ENCODE peak calls at places on chromosome 4, in seven cellular contexts. J is NCI-H460; N is activated T-cell treated with anti-CD3 and anti-CD28 coated beads for 1 hour; R is adrenal gland; U is stimulated activated CD4-positive, alpha-beta T cell treated with anti-CD3 and anti-CD28 coated beads, Interleukin-4, amount 100 ng/mL, for 24 hours; A is NCI-H1105 treated with DMSO at 0.1 percent for 48 hours; I is LoVo. V is an unnamed sample.
A peak's percentile ranks its signal among the peaks of the same experiment; 100 is the strongest.

GRCh38 chr4:84573738-84574720 is 8.9 kb upstream of the CDS1 start:
- DNase-seq in R (no peak), I (no peak), J (no peak), U (peak; percentile 14), A (no peak), N (no peak), V (no peak)

GRCh38 chr4:183483997-183484396 is 20.9 kb upstream of the ING2 start:
- DNase-seq in R (no peak), J (no peak), N (no peak), U (no peak), A (no peak), I (no peak), V (peak; percentile 27)

GRCh38 chr4:5631352-5632042 is 76.9 kb downstream of the EVC2 start:
- DNase-seq in A (no peak), U (no peak), N (no peak), R (no peak), I (no peak), J (no peak), V (no peak)

GRCh38 chr4:26596843-26597242 is 13.0 kb downstream of the TBC1D19 start:
- DNase-seq in J (no peak), U (no peak), A (no peak), N (no peak), R (no peak), I (no peak), V (peak; percentile 17)

GRCh38 chr4:27357283-27357682 is 496.6 kb downstream of the STIM2 start:
- DNase-seq in U (no peak), I (peak; percentile 8), A (no peak), R (no peak), J (peak; percentile 5), N (no peak), V (no peak)

GRCh38 chr4:186740822-186741221 is 17.2 kb upstream of the FAT1 start:
- DNase-seq in I (no peak), N (no peak), J (no peak), R (no peak), A (no peak), U (no peak), V (peak; percentile 61)

GRCh38 chr4:109278594-109279031 is 23.8 kb downstream of the COL25A1 start:
- DNase-seq in N (no peak), U (no peak), R (no peak), I (no peak), A (no peak), J (no peak), V (no peak)

GRCh38 chr4:91288702-91289311 is 1015.0 kb upstream of the GRID2 start:
- DNase-seq in I (no peak), N (no peak), J (no peak), A (peak; percentile 46), R (no peak), U (no peak), V (no peak)

GRCh38 chr4:17702666-17703065 is 78.8 kb downstream of the FAM184B start:
- DNase-seq in J (no peak), U (no peak), R (peak; percentile 54), I (no peak), A (no peak), N (no peak), V (no peak)

V was measured in IMR-90.